ENCODE peak calls at places on chromosomes 5 and 9, in seven cellular contexts. S is HEK293T, Z is KBM-7, T is frontal cortex, W is germinal center, K is fibroblast of mammary gland, L is cardiac muscle cell. N is an unnamed sample.

GRCh38 chr9:98917691-98918487 is 25.8 kb upstream of the COL15A1 start:
- DNase-seq in S (no peak), Z (no peak), T (no peak), W (no peak), K (no peak), L (peak; percentile 26), N (no peak)

GRCh38 chr9:119216891-119217290 is 152.3 kb downstream of the BRINP1 start:
- DNase-seq in S (no peak), Z (no peak), T (no peak), W (no peak), K (no peak), L (peak; percentile 1), N (no peak)

GRCh38 chr5:10760033-10760975 is 730 bp downstream of the DAP start:
- DNase-seq in S (peak; percentile 45), Z (peak; percentile 85), T (peak; percentile 36), W (peak; percentile 58), K (peak; percentile 60), L (peak; percentile 64), N (peak; percentile 69)

GRCh38 chr9:123132696-123133095 is 99.2 kb downstream of the GPR21 start:
- DNase-seq in S (no peak), Z (no peak), T (no peak), W (no peak), K (no peak), L (no peak), N (no peak)

GRCh38 chr9:29078063-29078660 is 1504.9 kb upstream of the C9orf72 start:
- DNase-seq in S (no peak), Z (no peak), T (no peak), W (no peak), K (peak; percentile 85), L (peak; percentile 25), N (peak; percentile 83)

GRCh38 chr9:21316860-21317259 is 11.7 kb upstream of the IFNA5 start:
- DNase-seq in S (no peak), Z (no peak), T (no peak), W (no peak), K (no peak), L (no peak), N (no peak)

GRCh38 chr5:107542831-107543231 is 127.9 kb downstream of the EFNA5 start:
- DNase-seq in S (no peak), Z (no peak), T (no peak), W (no peak), K (peak; percentile 85), L (peak; percentile 91), N (peak; percentile 70)

GRCh38 chr5:61620660-61621650 is 288.9 kb downstream of the ZSWIM6 start:
- DNase-seq in S (no peak), Z (no peak), T (no peak), W (no peak), K (no peak), L (no peak), N (no peak)

GRCh38 chr5:121758640-121759039 is 93.0 kb upstream of the FTMT start:
- DNase-seq in S (no peak), Z (no peak), T (no peak), W (no peak), K (no peak), L (no peak), N (no peak)

GRCh38 chr9:28073278-28073677 is 500.0 kb upstream of the C9orf72 start:
- DNase-seq in S (peak; percentile 9), Z (peak; percentile 27), T (peak; percentile 1), W (no peak), K (peak; percentile 45), L (peak; percentile 68), N (peak; percentile 75)

GRCh38 chr5:67773439-67773988 is 442.0 kb upstream of the PIK3R1 start:
- DNase-seq in S (no peak), Z (no peak), T (peak; percentile 16), W (no peak), K (peak; percentile 64), L (peak; percentile 85), N (peak; percentile 65)

GRCh38 chr9:119556129-119556875 is 187.1 kb upstream of the BRINP1 start:
- DNase-seq in S (peak; percentile 76), Z (peak; percentile 72), T (peak; percentile 60), W (peak; percentile 63), K (peak; percentile 54), L (peak; percentile 78), N (peak; percentile 47)

GRCh38 chr9:89678394-89679005 is 73.7 kb downstream of the GADD45G start:
- DNase-seq in S (no peak), Z (no peak), T (no peak), W (no peak), K (no peak), L (no peak), N (no peak)

GRCh38 chr9:122370869-122371467 is at the start of gene PTGS1:
- DNase-seq in S (no peak), Z (peak; percentile 55), T (peak; percentile 53), W (peak; percentile 63), K (no peak), L (peak; percentile 80), N (no peak)

GRCh38 chr5:9927521-9927997 is 297.4 kb upstream of the TAS2R1 start:
- DNase-seq in S (no peak), Z (no peak), T (no peak), W (no peak), K (peak; percentile 1), L (peak; percentile 65), N (peak; percentile 46)

GRCh38 chr9:6243746-6244145 is 28.1 kb downstream of the IL33 start:
- DNase-seq in S (no peak), Z (no peak), T (no peak), W (no peak), K (peak; percentile 78), L (no peak), N (peak; percentile 46)

GRCh38 chr5:111999286-111999685 is 242.3 kb upstream of the NREP start:
- DNase-seq in S (no peak), Z (no peak), T (no peak), W (no peak), K (peak; percentile 81), L (peak; percentile 76), N (peak; percentile 74)

GRCh38 chr9:94922691-94923107 is 196.2 kb downstream of the AOPEP start:
- DNase-seq in S (no peak), Z (no peak), T (no peak), W (no peak), K (peak; percentile 49), L (peak; percentile 69), N (no peak)

GRCh38 chr5:100517301-100517974 is 17.7 kb upstream of the FAM174A start:
- DNase-seq in S (no peak), Z (no peak), T (no peak), W (no peak), K (no peak), L (no peak), N (no peak)

GRCh38 chr5:6723122-6723885 is 10.1 kb downstream of the TENT4A start:
- DNase-seq in S (no peak), Z (no peak), T (no peak), W (no peak), K (peak; percentile 39), L (no peak), N (no peak)

GRCh38 chr5:159316519-159317383 is 13.5 kb downstream of the IL12B start:
- DNase-seq in S (peak; percentile 64), Z (peak; percentile 40), T (peak; percentile 15), W (peak; percentile 51), K (peak; percentile 66), L (peak; percentile 79), N (peak; percentile 64)

GRCh38 chr9:88532320-88532719 is 2.7 kb upstream of the NXNL2 start:
- DNase-seq in S (peak; percentile 53), Z (peak; percentile 91), T (no peak), W (no peak), K (peak; percentile 58), L (peak; percentile 63), N (peak; percentile 46)

GRCh38 chr5:23026252-23027170 is 173.4 kb upstream of the CDH12 start:
- DNase-seq in S (no peak), Z (no peak), T (no peak), W (no peak), K (peak; percentile 68), L (peak; percentile 7), N (no peak)

GRCh38 chr9:37706290-37706689 is 47.3 kb upstream of the TRMT10B start:
- DNase-seq in S (no peak), Z (no peak), T (no peak), W (no peak), K (no peak), L (no peak), N (peak; percentile 6)

GRCh38 chr9:31958572-31958971 is 425.9 kb upstream of the ACO1 start:
- DNase-seq in S (no peak), Z (no peak), T (no peak), W (no peak), K (no peak), L (no peak), N (no peak)

GRCh38 chr5:158380661-158381060 is 521.7 kb upstream of the CLINT1 start:
- DNase-seq in S (no peak), Z (no peak), T (no peak), W (no peak), K (no peak), L (no peak), N (no peak)

GRCh38 chr5:132055808-132056609 is 4.4 kb upstream of the IL3 start:
- DNase-seq in S (no peak), Z (no peak), T (no peak), W (no peak), K (no peak), L (no peak), N (no peak)

GRCh38 chr5:1190915-1191314 is 10.5 kb upstream of the SLC6A19 start:
- DNase-seq in S (no peak), Z (peak; percentile 94), T (no peak), W (no peak), K (no peak), L (no peak), N (no peak)

GRCh38 chr9:13354733-13355132 is 75.2 kb upstream of the MPDZ start:
- DNase-seq in S (no peak), Z (no peak), T (no peak), W (no peak), K (peak; percentile 71), L (peak; percentile 12), N (peak; percentile 41)

GRCh38 chr5:154761062-154761740 is 6.0 kb downstream of the LARP1 start:
- DNase-seq in S (no peak), Z (no peak), T (no peak), W (peak; percentile 34), K (no peak), L (no peak), N (no peak)

GRCh38 chr9:124794902-124795491 is 18.1 kb downstream of the OLFML2A start:
- DNase-seq in S (no peak), Z (no peak), T (no peak), W (no peak), K (no peak), L (no peak), N (no peak)

GRCh38 chr5:176639981-176640380 is 7.3 kb upstream of the TSPAN17 start:
- DNase-seq in S (no peak), Z (no peak), T (peak; percentile 61), W (no peak), K (peak; percentile 15), L (peak; percentile 43), N (no peak)

GRCh38 chr5:74124826-74125225 is 498.8 kb downstream of the ARHGEF28 start:
- DNase-seq in S (peak; percentile 31), Z (no peak), T (no peak), W (no peak), K (no peak), L (no peak), N (no peak)

N was measured in astrocyte of the spinal cord.